ENCODE peak calls at places on chromosomes 4 and X, in five cellular contexts. W, N, L, A and F are unnamed samples.

GRCh38 chr4:128566688-128567087 is 242.8 kb upstream of the JADE1 start:
- DNase-seq in L (no peak), W (no peak), N (no peak), A (no peak), F (no peak)

GRCh38 chr4:148998719-148999118 is 556.5 kb upstream of the NR3C2 start:
- DNase-seq in W (no peak), L (no peak), N (peak), A (no peak), F (peak)

GRCh38 chr4:144575181-144575580 is 70.8 kb upstream of the HHIP start:
- DNase-seq in L (no peak), N (peak), A (no peak), W (no peak), F (no peak)

GRCh38 chr4:16418814-16419213 is 192.5 kb upstream of the TAPT1 start:
- DNase-seq in A (no peak), N (peak), W (no peak), L (no peak), F (peak)

GRCh38 chrX:41027388-41027787 is 57.9 kb upstream of the USP9X start:
- DNase-seq in W (no peak), A (no peak), N (peak), L (no peak), F (peak)

GRCh38 chrX:110743679-110744340 is 51.8 kb downstream of the CHRDL1 start:
- DNase-seq in N (peak), L (no peak), W (no peak), A (no peak), F (no peak)

GRCh38 chrX:10622197-10622596 is 1.8 kb upstream of the MID1 start:
- DNase-seq in L (no peak), A (no peak), W (no peak), N (no peak), F (no peak)

GRCh38 chrX:41870719-41871151 is 52.6 kb downstream of the CASK start:
- DNase-seq in W (no peak), N (no peak), L (no peak), A (no peak), F (no peak)

GRCh38 chr4:88814043-88814617 is 116.5 kb upstream of the NAP1L5 start:
- DNase-seq in A (peak), W (no peak), L (no peak), N (no peak), F (no peak)

GRCh38 chr4:31768756-31769155 is 1048.6 kb downstream of the PCDH7 start:
- DNase-seq in N (no peak), W (no peak), L (no peak), A (no peak), F (no peak)